ENCODE peak calls at places on chromosomes 4 and X, in nine cellular contexts. R, V, L, J, A, M, D, N and Y are unnamed samples.

GRCh38 chrX:9464435-9465371 is at the start of gene TBL1X:
- DNase-seq in N (peak; percentile 57), R (peak; percentile 63), L (peak; percentile 29), V (peak; percentile 19), M (no peak), A (peak; percentile 67), D (peak; percentile 92), J (peak; percentile 34), Y (no peak)

GRCh38 chr4:17010426-17011087 is 112.1 kb upstream of the LDB2 start:
- DNase-seq in J (peak; percentile 15), V (no peak), N (peak; percentile 65), L (no peak), A (no peak), D (no peak), M (no peak), R (no peak), Y (no peak)

GRCh38 chr4:182555997-182556418 is 312.8 kb downstream of the TENM3 start:
- DNase-seq in L (peak; percentile 63), A (no peak), M (no peak), V (peak; percentile 91), J (peak; percentile 47), D (no peak), R (peak; percentile 50), N (no peak), Y (peak; percentile 18)

GRCh38 chrX:118780915-118781314 is 42.7 kb upstream of the ZCCHC12 start:
- DNase-seq in M (no peak), R (peak; percentile 48), V (peak; percentile 24), J (no peak), A (peak; percentile 20), N (no peak), D (no peak), L (no peak), Y (no peak)

GRCh38 chr4:151541438-151542071 is 132.6 kb downstream of the FHIP1A start:
- DNase-seq in A (peak; percentile 82), J (no peak), M (peak; percentile 21), D (no peak), R (peak; percentile 91), N (no peak), L (peak; percentile 5), V (peak; percentile 58), Y (no peak)

GRCh38 chr4:25439913-25440477 is 62.9 kb downstream of the ANAPC4 start:
- DNase-seq in A (peak; percentile 81), R (peak; percentile 71), L (peak; percentile 63), M (peak; percentile 45), D (peak; percentile 79), V (peak; percentile 68), N (peak; percentile 77), J (peak; percentile 67), Y (peak; percentile 92)

GRCh38 chr4:78242071-78242470 is 184.9 kb downstream of the FRAS1 start:
- DNase-seq in J (no peak), R (peak; percentile 53), A (peak; percentile 30), V (no peak), D (no peak), N (no peak), L (no peak), M (no peak), Y (no peak)

GRCh38 chr4:57639566-57640328 is 529.6 kb upstream of the IGFBP7 start:
- DNase-seq in R (no peak), A (no peak), J (peak; percentile 29), V (no peak), M (no peak), N (no peak), D (no peak), L (no peak), Y (no peak)

GRCh38 chr4:162010362-162010761 is 153.4 kb downstream of the FSTL5 start:
- DNase-seq in R (no peak), M (no peak), N (no peak), D (no peak), L (no peak), A (no peak), J (no peak), V (no peak), Y (no peak)

GRCh38 chr4:176841730-176842129 is 49.0 kb upstream of the VEGFC start:
- DNase-seq in A (peak; percentile 84), J (no peak), V (peak; percentile 92), N (no peak), M (no peak), L (no peak), D (no peak), R (peak; percentile 74), Y (no peak)

GRCh38 chr4:185587065-185587443 is 51.7 kb upstream of the PDLIM3 start:
- DNase-seq in N (no peak), V (no peak), J (no peak), A (no peak), M (no peak), L (no peak), D (no peak), R (no peak), Y (no peak)

GRCh38 chr4:687048-687974 is 1.6 kb downstream of the SLC49A3 start:
- DNase-seq in J (peak; percentile 76), L (no peak), V (peak; percentile 77), M (peak; percentile 66), D (peak; percentile 91), A (peak; percentile 73), N (no peak), R (peak; percentile 98), Y (peak; percentile 92)

GRCh38 chr4:108940086-108941033 is 177.5 kb upstream of the ETNPPL start:
- DNase-seq in N (peak; percentile 53), D (no peak), J (peak; percentile 46), V (peak; percentile 3), A (peak; percentile 24), L (no peak), R (no peak), M (no peak), Y (no peak)

GRCh38 chrX:4110964-4111363 is 397.5 kb upstream of the PRKX start:
- DNase-seq in M (no peak), J (no peak), A (peak; percentile 5), N (no peak), D (no peak), V (no peak), R (no peak), L (no peak), Y (no peak)

GRCh38 chrX:24268786-24269185 is 45.1 kb downstream of the SUPT20HL2 start:
- DNase-seq in R (no peak), J (no peak), D (no peak), V (no peak), N (no peak), M (no peak), L (no peak), A (peak; percentile 7), Y (no peak)

GRCh38 chr4:111282035-111282434 is 659.2 kb upstream of the PITX2 start:
- DNase-seq in V (no peak), J (no peak), L (no peak), M (no peak), D (no peak), A (no peak), R (no peak), N (no peak), Y (no peak)

GRCh38 chr4:23921993-23922392 is 32.1 kb upstream of the PPARGC1A start:
- DNase-seq in V (no peak), L (no peak), D (no peak), N (no peak), J (no peak), R (no peak), A (no peak), M (no peak), Y (no peak)

GRCh38 chrX:13369541-13370140 is 49.8 kb upstream of the ATXN3L start:
- DNase-seq in M (no peak), L (no peak), J (no peak), D (no peak), A (no peak), N (no peak), R (no peak), V (no peak), Y (no peak)

GRCh38 chrX:131944936-131945902 is 77.9 kb upstream of the STK26 start:
- DNase-seq in N (no peak), J (no peak), L (no peak), D (no peak), M (no peak), V (no peak), R (no peak), A (no peak), Y (peak; percentile 58)

DNA sequence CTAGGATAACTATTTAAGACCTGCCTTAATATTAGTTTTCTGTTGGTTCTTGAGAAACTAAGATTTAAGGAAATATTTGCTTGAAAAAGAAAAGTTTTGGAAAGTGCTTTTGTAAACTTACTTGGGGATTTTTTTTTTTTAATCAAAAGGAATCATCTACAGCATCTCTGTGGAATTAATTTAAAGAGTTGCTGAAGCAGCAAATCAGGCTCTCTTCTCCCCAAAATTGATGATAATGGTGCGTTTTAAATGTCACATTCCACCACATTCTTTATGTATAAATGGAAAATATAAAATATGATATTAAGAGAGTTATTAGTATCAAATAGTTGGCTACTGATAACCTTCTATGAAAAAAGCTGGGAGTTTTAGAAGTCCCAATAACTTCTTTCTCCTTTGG is 4.2 kb downstream of the KLF3 start:
- DNase-seq in L (no peak), M (no peak), R (no peak), N (no peak), D (no peak), J (no peak), V (no peak), A (no peak), Y (no peak)
- H3K9ac ChIP-seq in L (no peak overlapping the region), M (no peak overlapping the region), R (peak overlapping the region; percentile 99), N (peak overlapping the region; percentile 73), D (peak overlapping the region; percentile 91), J (no peak overlapping the region), V (no peak overlapping the region), A (peak overlapping the region; percentile 62), Y (no peak overlapping the region)

GRCh38 chrX:1597345-1598020 is 6.1 kb downstream of the AKAP17A start:
- DNase-seq in L (no peak), R (no peak), D (no peak), N (no peak), A (no peak), V (no peak), M (no peak), J (no peak), Y (no peak)
- H3K9ac ChIP-seq in L (no peak overlapping the region), R (no peak overlapping the region), D (no peak overlapping the region), N (no peak overlapping the region), A (no peak overlapping the region), V (no peak overlapping the region), M (no peak overlapping the region), J (no peak overlapping the region), Y (no peak overlapping the region)

DNA sequence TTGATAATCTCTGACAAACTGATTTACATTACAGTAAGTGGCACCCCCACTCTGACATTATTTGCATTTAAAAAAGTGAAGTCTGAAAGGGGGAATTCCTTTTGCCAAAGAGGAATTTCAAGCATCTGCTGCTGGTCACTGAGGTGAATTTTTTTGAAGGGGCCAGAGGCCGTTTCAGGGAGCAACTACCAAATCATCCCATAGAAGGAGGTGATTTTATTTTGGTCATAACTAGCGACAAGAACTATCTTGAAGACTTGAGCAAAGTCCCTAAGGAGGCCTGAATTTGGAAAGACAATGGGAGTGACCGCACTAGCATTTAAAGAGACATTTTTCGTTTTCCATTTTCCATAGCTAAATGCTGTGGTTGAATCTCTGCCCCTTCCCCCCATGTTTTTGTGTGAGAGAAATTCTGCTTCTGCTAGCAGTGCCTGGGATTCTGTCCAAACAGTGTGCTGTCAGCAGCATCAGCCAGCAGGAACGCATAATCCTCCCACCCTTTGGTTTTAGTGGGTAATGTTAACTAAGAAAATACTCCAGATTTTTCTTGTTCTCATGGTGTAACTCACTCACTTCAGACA is 110.1 kb upstream of the MED14 start:
- DNase-seq in M (no peak), N (no peak), A (peak; percentile 14), V (peak; percentile 95), R (peak; percentile 94), J (peak; percentile 72), L (no peak), D (no peak), Y (peak; percentile 20)
- H3K9ac ChIP-seq in M (no peak overlapping the region), N (no peak overlapping the region), A (no peak overlapping the region), V (peak overlapping the region; percentile 62), R (peak overlapping the region; percentile 71), J (peak overlapping the region; percentile 20), L (no peak overlapping the region), D (no peak overlapping the region), Y (no peak overlapping the region)

GRCh38 chrX:129782706-129783105 is 3.0 kb downstream of the SASH3 start:
- DNase-seq in A (no peak), D (no peak), R (no peak), M (no peak), N (no peak), V (no peak), J (no peak), L (no peak), Y (no peak)
- H3K9ac ChIP-seq in A (no peak overlapping the region), D (no peak overlapping the region), R (no peak overlapping the region), M (no peak overlapping the region), N (no peak overlapping the region), V (no peak overlapping the region), J (no peak overlapping the region), L (no peak overlapping the region), Y (no peak overlapping the region)